ENCODE peak calls at places on chromosome 3, in seven cellular contexts. L is CD4-positive, alpha-beta T cell; J is right lobe of liver; V is cardiac muscle cell; N is naive thymus-derived CD4-positive, alpha-beta T cell; P is MM.1S; A is A549. H is an unnamed sample.

GRCh38 chr3:175413926-175414325 is 554.8 kb downstream of the NAALADL2 start:
- DNase-seq in P (no peak), A (no peak), J (no peak), V (no peak), L (no peak), N (no peak), H (no peak)

GRCh38 chr3:126149256-126149902 is 31.0 kb downstream of the ALDH1L1 start:
- DNase-seq in A (no peak), N (no peak), J (no peak), V (no peak), L (no peak), P (no peak), H (no peak)

GRCh38 chr3:133856316-133856715 is 39.4 kb downstream of the RAB6B start:
- DNase-seq in V (no peak), J (no peak), N (no peak), L (no peak), A (no peak), P (no peak), H (no peak)

GRCh38 chr3:146476094-146476740 is 6.9 kb upstream of the PLSCR2 start:
- DNase-seq in L (no peak), N (no peak), V (no peak), P (no peak), A (no peak), J (no peak), H (no peak)

GRCh38 chr3:126540342-126540849 is 16.4 kb downstream of the CHST13 start:
- DNase-seq in N (no peak), P (no peak), J (peak; percentile 51), V (no peak), A (peak; percentile 15), L (no peak), H (peak; percentile 15)

GRCh38 chr3:63807901-63808589 is 11.1 kb upstream of the C3orf49 start:
- DNase-seq in V (no peak), J (no peak), L (no peak), P (no peak), N (no peak), A (no peak), H (no peak)

GRCh38 chr3:58074997-58075396 is 66.8 kb downstream of the FLNB start:
- DNase-seq in V (no peak), L (no peak), A (no peak), N (peak; percentile 55), P (no peak), J (no peak), H (peak; percentile 73)

GRCh38 chr3:47007482-47008257 is 28.2 kb downstream of the NBEAL2 start:
- DNase-seq in V (no peak), J (peak; percentile 23), L (no peak), A (no peak), N (no peak), P (no peak), H (no peak)

GRCh38 chr3:41522620-41523019 is 323.3 kb downstream of the CTNNB1 start:
- DNase-seq in N (no peak), A (no peak), J (no peak), P (peak; percentile 58), L (no peak), V (no peak), H (no peak)

GRCh38 chr3:56988874-56989433 is 71.5 kb upstream of the SPATA12 start:
- DNase-seq in P (peak; percentile 55), V (peak; percentile 91), J (peak; percentile 67), N (peak; percentile 70), A (peak; percentile 43), L (peak; percentile 59), H (peak; percentile 76)

GRCh38 chr3:194622621-194623360 is 10.4 kb downstream of the TMEM44 start:
- DNase-seq in A (no peak), P (no peak), L (no peak), V (no peak), J (no peak), N (no peak), H (no peak)

GRCh38 chr3:35718921-35719320 is 79.6 kb downstream of the ARPP21 start:
- DNase-seq in P (no peak), J (no peak), V (no peak), A (no peak), L (no peak), N (no peak), H (no peak)

GRCh38 chr3:155080692-155081091 is 573 bp downstream of the MME start:
- DNase-seq in P (peak; percentile 26), A (no peak), L (no peak), V (no peak), N (no peak), J (no peak), H (no peak)

GRCh38 chr3:8607285-8608040 is 37.1 kb downstream of the SSUH2 start:
- DNase-seq in A (peak; percentile 25), L (no peak), P (no peak), N (no peak), V (peak; percentile 94), J (peak; percentile 62), H (no peak)

GRCh38 chr3:101223016-101223415 is 97.4 kb downstream of the IMPG2 start:
- DNase-seq in P (no peak), N (no peak), J (no peak), V (no peak), L (no peak), A (no peak), H (no peak)

GRCh38 chr3:151753846-151754245 is 20.1 kb downstream of the AADACL2 start:
- DNase-seq in A (no peak), J (no peak), V (no peak), N (no peak), P (no peak), L (no peak), H (no peak)

GRCh38 chr3:4826237-4827100 is 152.8 kb upstream of the BHLHE40 start:
- DNase-seq in N (no peak), V (no peak), P (no peak), J (peak; percentile 78), L (no peak), A (peak; percentile 21), H (no peak)

GRCh38 chr3:109548192-109548938 is 211.0 kb upstream of the DPPA4 start:
- DNase-seq in L (no peak), A (no peak), N (no peak), P (no peak), J (no peak), V (no peak), H (no peak)
- H3K27ac ChIP-seq in L (no peak overlapping the region), A (no peak overlapping the region), N (no peak overlapping the region), P (no peak overlapping the region), J (no peak overlapping the region), V (no peak overlapping the region), H (peak overlapping the region; percentile 23)

DNA sequence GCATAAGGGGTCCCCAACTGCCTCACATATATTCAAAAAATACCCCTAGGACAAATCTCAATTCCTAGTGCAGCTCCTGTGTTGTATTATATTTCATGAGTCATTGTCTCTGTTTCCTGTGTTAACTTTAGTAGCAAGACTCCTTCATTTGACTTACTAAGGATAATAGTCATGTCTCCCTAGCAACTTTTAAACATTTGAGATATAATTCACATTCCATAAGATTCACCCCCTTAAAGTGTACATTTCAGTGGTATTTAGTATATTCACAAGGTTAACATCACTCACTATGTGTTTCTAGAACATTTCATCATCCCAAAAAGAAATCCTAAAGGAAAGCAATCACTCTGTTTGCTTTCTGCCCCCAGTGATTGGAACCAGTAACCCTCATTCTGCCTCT is 121.3 kb upstream of the WNT7A start:
- DNase-seq in N (no peak), V (no peak), P (no peak), A (no peak), J (no peak), L (no peak), H (no peak)
- H3K27ac ChIP-seq in N (no peak overlapping the region), V (no peak overlapping the region), P (no peak overlapping the region), A (no peak overlapping the region), J (no peak overlapping the region), L (no peak overlapping the region), H (no peak overlapping the region)

DNA sequence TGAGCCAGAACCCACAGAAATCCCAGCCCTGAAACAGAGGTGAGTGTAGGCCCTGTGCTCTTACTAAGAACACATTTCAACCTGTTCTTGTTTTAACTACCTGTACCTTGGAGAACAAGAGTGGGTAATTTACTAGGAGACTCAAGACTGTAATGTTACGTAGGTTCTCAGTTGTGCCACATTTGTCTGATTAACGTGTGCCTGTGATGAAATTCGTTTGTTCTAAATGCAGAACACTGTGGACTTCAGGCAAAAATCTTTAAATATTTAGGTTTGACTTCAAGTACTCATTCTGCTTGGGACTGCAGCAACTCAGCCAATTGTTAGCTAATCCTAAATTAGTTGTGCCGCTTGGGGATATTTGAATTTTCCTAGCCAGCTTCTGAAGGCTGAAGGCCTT is 28.3 kb downstream of the GTF2E1 start:
- DNase-seq in V (no peak), N (no peak), L (no peak), P (no peak), A (no peak), J (no peak), H (no peak)
- H3K27ac ChIP-seq in V (no peak overlapping the region), N (no peak overlapping the region), L (no peak overlapping the region), P (no peak overlapping the region), A (no peak overlapping the region), J (no peak overlapping the region), H (no peak overlapping the region)

DNA sequence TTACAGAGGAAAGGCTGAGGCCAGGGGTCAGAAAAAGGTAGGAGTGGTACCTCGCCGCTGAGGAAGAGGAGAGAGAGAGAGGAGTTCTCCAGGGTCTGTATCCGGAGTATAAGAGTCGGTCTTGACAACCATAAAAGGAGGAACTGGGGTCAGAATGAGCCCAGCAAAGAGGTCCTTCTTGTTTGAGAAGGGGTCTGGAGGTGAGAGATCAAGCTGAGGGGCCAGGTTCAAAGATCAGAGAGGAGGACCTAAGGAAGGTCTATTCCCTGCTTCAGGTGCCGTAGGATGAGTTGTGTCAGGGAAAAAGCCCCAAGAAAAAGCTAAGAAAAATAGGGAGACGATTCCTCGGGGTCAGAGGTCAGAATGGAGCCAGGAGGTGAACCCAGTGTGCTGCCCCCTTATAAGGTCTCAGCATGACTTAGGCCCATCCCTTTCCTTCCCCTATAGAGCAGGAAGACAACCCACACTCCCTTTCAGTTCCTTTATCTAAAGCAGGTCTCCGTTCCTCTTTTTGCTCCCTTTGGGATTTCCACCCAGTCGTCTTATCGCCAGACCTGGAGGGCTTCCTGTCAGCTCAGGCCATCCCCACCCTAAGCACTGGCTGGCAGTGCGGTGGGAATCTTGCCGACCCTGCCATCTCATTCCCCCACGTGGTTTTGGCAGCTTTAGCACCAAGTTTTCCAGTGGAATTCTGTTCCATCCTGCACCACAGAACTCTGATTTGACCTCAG is 651 bp downstream of the MTMR14 start:
- DNase-seq in V (no peak), N (no peak), L (no peak), A (peak; percentile 11), P (no peak), J (no peak), H (no peak)
- H3K27ac ChIP-seq in V (no peak overlapping the region), N (peak overlapping the region; percentile 85), L (peak overlapping the region; percentile 92), A (peak overlapping the region; percentile 79), P (peak overlapping the region; percentile 26), J (peak overlapping the region; percentile 62), H (peak overlapping the region; percentile 63)

DNA sequence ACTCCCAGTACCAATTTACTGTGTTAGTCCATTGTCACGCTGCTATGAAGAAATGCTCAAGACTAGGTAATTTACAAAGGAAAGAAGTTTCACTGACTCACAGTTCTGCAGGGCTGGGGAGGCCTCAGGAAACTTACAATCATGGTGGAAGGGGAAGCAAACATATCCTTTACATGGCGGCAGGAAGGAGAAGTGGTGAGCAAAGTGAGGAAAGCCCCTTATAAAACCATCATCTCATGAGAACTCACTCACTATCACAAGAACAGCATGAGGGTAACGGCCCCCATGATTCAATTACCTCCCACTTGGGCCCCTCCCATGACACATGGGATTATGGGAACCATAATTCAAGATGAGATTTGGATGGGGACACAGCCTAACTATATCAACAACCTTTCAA is 20.2 kb downstream of the USF3 start:
- DNase-seq in V (no peak), A (no peak), N (no peak), L (no peak), P (no peak), J (no peak), H (no peak)
- H3K27ac ChIP-seq in V (no peak overlapping the region), A (no peak overlapping the region), N (no peak overlapping the region), L (no peak overlapping the region), P (no peak overlapping the region), J (no peak overlapping the region), H (no peak overlapping the region)

GRCh38 chr3:71070497-71071465 is 512.7 kb downstream of the FOXP1 start:
- DNase-seq in J (no peak), V (no peak), A (no peak), N (no peak), P (no peak), L (no peak), H (no peak)
- H3K27ac ChIP-seq in J (no peak overlapping the region), V (peak overlapping the region; percentile 72), A (no peak overlapping the region), N (peak overlapping the region; percentile 34), P (no peak overlapping the region), L (peak overlapping the region; percentile 18), H (no peak overlapping the region)

H was measured in DND-41.